ENCODE peak calls at places on chromosomes 7 and 10, in five cellular contexts. L is SHP77, E is mesothelial cell of epicardium, G is cardiac fibroblast, F is M059J. I is an unnamed sample.

GRCh38 chr10:89707372-89707771 is 6.0 kb downstream of the KIF20B start:
- DNase-seq in E (no peak), F (no peak), G (no peak), L (no peak), I (no peak)

GRCh38 chr10:89516149-89516832 is 19.1 kb downstream of the SLC16A12 start:
- DNase-seq in F (peak; percentile 95), L (peak; percentile 4), E (peak; percentile 84), G (peak; percentile 98), I (no peak)

GRCh38 chr7:105787071-105787470 is 89.3 kb downstream of the ATXN7L1 start:
- DNase-seq in G (no peak), L (no peak), F (peak; percentile 43), E (no peak), I (no peak)

GRCh38 chr10:118013078-118013568 is 33.6 kb downstream of the RAB11FIP2 start:
- DNase-seq in G (no peak), E (no peak), F (no peak), L (no peak), I (no peak)

GRCh38 chr7:87886875-87887274 is 10.6 kb downstream of the DBF4 start:
- DNase-seq in G (peak; percentile 65), E (no peak), F (peak; percentile 47), L (no peak), I (no peak)

GRCh38 chr10:4191354-4191753 is 406.3 kb upstream of the KLF6 start:
- DNase-seq in L (no peak), F (peak; percentile 48), E (no peak), G (no peak), I (no peak)

GRCh38 chr7:134705716-134706115 is 59.1 kb downstream of the BPGM start:
- DNase-seq in E (no peak), L (no peak), F (no peak), G (no peak), I (no peak)

GRCh38 chr7:88346357-88346756 is 39.7 kb upstream of the STEAP4 start:
- DNase-seq in L (no peak), E (no peak), F (no peak), G (no peak), I (no peak)

GRCh38 chr7:48938539-48938938 is 14.2 kb downstream of the CDC14C start:
- DNase-seq in G (peak; percentile 28), L (no peak), E (no peak), F (peak; percentile 63), I (no peak)

GRCh38 chr7:130965515-130965914 is 231.5 kb upstream of the KLF14 start:
- DNase-seq in E (no peak), L (no peak), G (no peak), F (no peak), I (no peak)

GRCh38 chr10:130747946-130748345 is 563.6 kb downstream of the TCERG1L start:
- DNase-seq in E (no peak), L (no peak), F (no peak), G (no peak), I (no peak)

I was measured in GOT3.